ENCODE peak calls at places on chromosome 12, in ten cellular contexts. J, U, T, M, X, E, Z, R, C and Q are unnamed samples.

GRCh38 chr12:46208370-46208769 is 60.5 kb downstream of the SLC38A1 start:
- DNase-seq in E (no peak), R (no peak), U (no peak), T (no peak), Z (no peak), X (no peak), J (no peak), C (no peak), M (no peak), Q (no peak)

GRCh38 chr12:64737539-64737938 is 21.7 kb downstream of the GNS start:
- DNase-seq in X (no peak), U (no peak), Z (no peak), C (no peak), J (no peak), T (no peak), E (peak), R (peak), M (no peak), Q (no peak)

GRCh38 chr12:110001596-110001995 is 2.4 kb downstream of the ANKRD13A start:
- DNase-seq in X (no peak), J (no peak), E (no peak), T (no peak), R (no peak), C (peak), M (no peak), Z (no peak), U (peak), Q (no peak)

GRCh38 chr12:52280796-52281560 is 6.5 kb downstream of the KRT86 start:
- DNase-seq in M (no peak), U (peak), X (no peak), C (peak), T (no peak), Z (peak), R (no peak), J (no peak), E (no peak), Q (peak)

GRCh38 chr12:61282790-61283575 is 977.2 kb upstream of the USP15 start:
- DNase-seq in X (no peak), T (no peak), U (no peak), Z (no peak), C (no peak), J (no peak), E (no peak), M (no peak), R (no peak), Q (no peak)

GRCh38 chr12:60174476-60174875 is 578.6 kb downstream of the SLC16A7 start:
- DNase-seq in R (no peak), M (no peak), C (peak), E (no peak), T (no peak), X (no peak), J (no peak), U (no peak), Z (no peak), Q (no peak)

GRCh38 chr12:67161322-67161918 is 107.7 kb upstream of the CAND1 start:
- DNase-seq in J (peak), Z (no peak), T (no peak), C (peak), E (peak), M (peak), R (peak), X (peak), U (peak), Q (no peak)

GRCh38 chr12:116592116-116592637 is 33.0 kb downstream of the MAP1LC3B2 start:
- DNase-seq in U (no peak), X (no peak), E (no peak), T (no peak), Z (no peak), M (no peak), J (no peak), R (no peak), C (no peak), Q (no peak)

GRCh38 chr12:76450690-76451089 is 102.5 kb upstream of the BBS10 start:
- DNase-seq in T (no peak), C (peak), U (no peak), J (no peak), X (no peak), Z (no peak), E (no peak), R (no peak), M (no peak), Q (no peak)

GRCh38 chr12:91432079-91432478 is 249.5 kb upstream of the DCN start:
- DNase-seq in T (no peak), X (no peak), M (no peak), J (peak), R (no peak), C (peak), Z (no peak), U (no peak), E (no peak), Q (no peak)

GRCh38 chr12:53786411-53786810 is 34.6 kb upstream of the CISTR start:
- DNase-seq in C (no peak), E (no peak), J (no peak), U (no peak), T (no peak), M (no peak), Z (no peak), R (no peak), X (no peak), Q (no peak)

GRCh38 chr12:44816446-44817017 is 59.6 kb downstream of the NELL2 start:
- DNase-seq in M (no peak), T (no peak), R (no peak), Z (no peak), C (no peak), U (no peak), J (no peak), E (no peak), X (no peak), Q (no peak)

DNA sequence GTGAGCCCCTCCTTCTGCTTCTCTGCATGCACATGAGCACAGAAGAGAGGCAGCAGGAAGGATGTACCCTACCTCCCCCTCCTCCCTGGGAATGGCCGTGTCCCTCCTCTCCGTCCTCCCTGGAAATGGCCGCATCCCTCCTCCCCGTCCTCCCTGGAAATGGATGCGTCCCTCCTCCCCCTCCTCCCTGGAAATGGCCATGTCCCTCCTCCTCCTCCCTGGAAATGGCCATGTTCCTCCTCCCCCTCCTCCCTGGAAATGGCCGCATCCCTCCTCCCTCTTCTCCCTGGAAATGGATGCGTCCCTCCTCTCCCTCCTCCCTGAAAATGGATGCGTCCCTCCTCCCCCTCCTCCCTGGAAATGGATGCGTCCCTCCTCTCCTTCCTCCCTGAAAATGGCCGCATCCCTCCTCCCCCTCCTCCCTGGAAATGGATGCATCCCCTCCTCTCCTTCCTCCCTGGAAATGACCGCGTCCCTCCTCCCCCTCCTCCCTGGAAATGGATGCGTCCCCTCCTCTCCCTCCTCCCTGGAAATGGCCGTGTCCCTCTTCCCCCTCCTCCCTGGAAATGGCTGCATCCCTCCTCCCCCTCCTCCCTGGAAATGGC is 428.6 kb downstream of the AACS start:
- DNase-seq in T (no peak), R (no peak), E (no peak), U (no peak), J (no peak), Z (no peak), X (no peak), M (no peak), C (no peak), Q (no peak)
- H3K4me3 ChIP-seq in T (no peak), R (no peak), E (no peak), U (no peak), J (no peak), Z (no peak), X (no peak), M (no peak), C (no peak), Q (no peak)

GRCh38 chr12:8661016-8661415 is 1.6 kb downstream of the MFAP5 start:
- DNase-seq in U (no peak), R (no peak), Z (no peak), C (peak), M (no peak), T (no peak), J (no peak), E (no peak), X (no peak), Q (no peak)

GRCh38 chr12:8664228-8664963 is 1.8 kb upstream of the MFAP5 start:
- DNase-seq in U (no peak), R (no peak), J (no peak), M (no peak), Z (no peak), E (no peak), T (no peak), X (no peak), C (peak), Q (no peak)

GRCh38 chr12:8658361-8658760 is 4.3 kb downstream of the MFAP5 start:
- DNase-seq in Z (no peak), C (peak), J (peak), E (no peak), U (peak), R (no peak), X (no peak), T (no peak), M (no peak), Q (no peak)

GRCh38 chr12:8662592-8662991 is at the start of gene MFAP5:
- DNase-seq in E (no peak), M (no peak), Z (no peak), U (peak), J (peak), T (no peak), X (no peak), C (peak), R (no peak), Q (no peak)

DNA sequence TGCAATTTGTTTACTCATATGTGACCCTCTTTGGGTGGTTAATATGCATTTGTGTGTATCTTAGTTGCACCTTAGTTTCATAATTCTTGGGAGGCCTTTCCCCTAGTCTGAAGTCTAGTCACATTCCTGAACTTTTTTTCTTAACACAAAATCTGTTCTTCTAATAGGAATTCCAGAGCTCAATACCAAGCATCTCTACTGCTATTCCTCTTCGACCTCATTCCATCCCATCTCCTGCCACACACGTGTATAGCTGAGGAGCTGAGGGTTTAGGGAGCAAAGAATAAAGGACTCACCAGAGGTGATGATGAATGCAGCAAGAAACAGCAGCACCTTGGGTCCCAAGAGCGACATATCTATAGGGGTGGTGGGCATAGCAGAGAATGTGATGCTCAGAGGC is 875 bp downstream of the MFAP5 start:
- DNase-seq in J (no peak), E (no peak), X (no peak), Z (no peak), U (no peak), M (no peak), T (no peak), C (no peak), R (no peak), Q (no peak)
- H3K4me3 ChIP-seq in J (no peak), E (no peak), X (no peak), Z (no peak), U (peak), M (no peak), T (no peak), C (no peak), R (no peak), Q (no peak)

DNA sequence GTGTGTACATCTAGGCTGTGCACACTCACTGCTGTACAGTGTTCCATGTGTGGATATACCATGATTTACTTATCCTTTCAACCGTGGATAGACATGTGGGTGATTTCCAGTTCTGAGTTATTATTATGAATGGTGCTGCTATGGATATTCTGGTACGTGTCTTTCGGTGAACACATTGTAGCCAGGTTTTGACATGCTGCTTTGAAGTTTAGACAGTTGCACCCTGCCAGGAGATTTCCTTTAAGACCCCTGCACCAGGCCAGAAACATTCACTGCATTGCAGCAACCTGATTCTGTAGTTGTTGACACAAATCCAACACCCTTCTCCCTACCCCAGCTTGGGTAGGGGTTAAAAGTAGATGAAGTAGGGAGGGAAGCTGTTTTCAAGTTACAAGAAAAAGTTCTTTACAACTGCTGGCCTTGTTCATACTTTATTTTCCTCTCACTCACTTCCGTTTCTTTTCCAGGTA is 11.8 kb upstream of the LTA4H start:
- DNase-seq in X (no peak), R (no peak), E (no peak), C (no peak), M (no peak), U (no peak), J (no peak), T (no peak), Z (no peak), Q (no peak)
- H3K4me3 ChIP-seq in X (no peak), R (peak), E (no peak), C (no peak), M (no peak), U (no peak), J (no peak), T (peak), Z (no peak), Q (no peak)

DNA sequence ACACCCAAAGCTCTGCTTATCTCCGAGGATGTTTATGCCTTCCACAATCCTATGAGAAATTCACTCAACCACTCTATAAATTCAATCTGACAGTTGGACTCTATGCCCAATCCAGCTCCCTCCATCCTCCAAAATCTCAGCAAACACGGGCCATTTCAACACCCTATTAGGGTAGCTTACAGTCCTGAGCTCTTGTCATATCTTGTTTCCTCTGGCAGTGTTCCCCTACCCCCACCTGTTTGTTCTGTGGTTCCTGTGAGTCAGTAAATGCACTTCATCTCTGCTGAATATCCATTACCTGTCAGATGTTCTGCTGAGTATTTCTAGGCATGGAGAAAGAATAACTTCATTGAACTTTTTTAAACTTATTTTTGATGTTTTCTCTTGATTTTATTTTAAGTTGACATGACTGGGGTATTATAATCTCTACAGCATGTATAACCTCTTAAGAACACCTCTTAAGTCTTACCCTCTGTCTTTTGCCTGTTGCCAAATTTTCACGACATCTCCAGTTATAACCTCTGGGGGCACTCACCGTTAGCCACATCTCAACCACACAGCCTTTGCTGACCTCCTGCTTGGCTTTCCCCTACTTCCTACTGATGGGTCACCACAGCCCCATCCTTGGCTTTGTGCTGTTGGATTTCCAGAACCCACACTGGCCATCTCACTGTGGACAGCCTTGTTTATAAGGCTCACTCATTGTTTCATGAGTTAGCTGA is 317.0 kb upstream of the TMPO start:
- DNase-seq in X (no peak), R (no peak), M (no peak), U (no peak), Z (no peak), J (peak), C (no peak), E (no peak), T (no peak), Q (no peak)
- H3K4me3 ChIP-seq in X (no peak), R (no peak), M (no peak), U (no peak), Z (no peak), J (no peak), C (no peak), E (no peak), T (no peak), Q (no peak)